ENCODE peak calls at places on chromosomes 16 and 17, in eight cellular contexts. D is upper lobe of right lung; H is AG09319; O is adrenal gland; T is transverse colon; P is epithelial cell of proximal tubule; L is choroid plexus epithelial cell; F is CD8-positive, alpha-beta T cell. A is an unnamed sample.

GRCh38 chr16:76309639-76310335 is 32.6 kb downstream of the CNTNAP4 start:
- DNase-seq in D (no peak), H (no peak), O (no peak), T (no peak), P (no peak), L (no peak), F (no peak), A (no peak)

GRCh38 chr17:40378966-40379365 is 14.4 kb upstream of the GJD3 start:
- DNase-seq in D (no peak), H (no peak), O (no peak), T (no peak), P (no peak), L (no peak), F (no peak), A (no peak)

GRCh38 chr16:85065099-85065498 is 37.5 kb downstream of the KIAA0513 start:
- DNase-seq in D (no peak), H (no peak), O (no peak), T (no peak), P (no peak), L (no peak), F (no peak), A (no peak)

GRCh38 chr17:49730078-49730786 is 22.5 kb upstream of the SLC35B1 start:
- DNase-seq in D (no peak), H (peak; percentile 88), O (peak; percentile 91), T (peak; percentile 59), P (peak; percentile 52), L (peak; percentile 94), F (no peak), A (no peak)

GRCh38 chr17:77281904-77282367 is 141.2 kb downstream of the SEC14L1 start:
- DNase-seq in D (peak; percentile 81), H (no peak), O (no peak), T (peak; percentile 72), P (no peak), L (no peak), F (no peak), A (peak; percentile 65)

GRCh38 chr17:83109793-83110645 is 30.6 kb downstream of the METRNL start:
- DNase-seq in D (peak; percentile 94), H (peak; percentile 90), O (peak; percentile 88), T (peak; percentile 87), P (peak; percentile 64), L (peak; percentile 90), F (no peak), A (no peak)

GRCh38 chr17:43823350-43824084 is 9.4 kb downstream of the MPP3 start:
- DNase-seq in D (peak; percentile 79), H (no peak), O (peak; percentile 62), T (peak; percentile 43), P (no peak), L (no peak), F (no peak), A (no peak)

GRCh38 chr17:61157246-61157887 is 242.3 kb upstream of the TBX2 start:
- DNase-seq in D (no peak), H (peak; percentile 61), O (peak; percentile 30), T (no peak), P (no peak), L (peak; percentile 75), F (no peak), A (no peak)

GRCh38 chr17:55238197-55238930 is 26.4 kb upstream of the HLF start:
- DNase-seq in D (peak; percentile 94), H (peak; percentile 64), O (peak; percentile 93), T (peak; percentile 93), P (peak; percentile 43), L (peak; percentile 94), F (peak; percentile 58), A (peak; percentile 97)

GRCh38 chr17:55237268-55237667 is 27.5 kb upstream of the HLF start:
- DNase-seq in D (no peak), H (no peak), O (no peak), T (no peak), P (no peak), L (peak; percentile 8), F (no peak), A (no peak)

GRCh38 chr17:55237826-55238196 is 26.9 kb upstream of the HLF start:
- DNase-seq in D (no peak), H (no peak), O (no peak), T (no peak), P (no peak), L (no peak), F (no peak), A (no peak)

GRCh38 chr17:55241097-55241496 is 23.7 kb upstream of the HLF start:
- DNase-seq in D (no peak), H (no peak), O (no peak), T (no peak), P (no peak), L (no peak), F (no peak), A (no peak)

DNA sequence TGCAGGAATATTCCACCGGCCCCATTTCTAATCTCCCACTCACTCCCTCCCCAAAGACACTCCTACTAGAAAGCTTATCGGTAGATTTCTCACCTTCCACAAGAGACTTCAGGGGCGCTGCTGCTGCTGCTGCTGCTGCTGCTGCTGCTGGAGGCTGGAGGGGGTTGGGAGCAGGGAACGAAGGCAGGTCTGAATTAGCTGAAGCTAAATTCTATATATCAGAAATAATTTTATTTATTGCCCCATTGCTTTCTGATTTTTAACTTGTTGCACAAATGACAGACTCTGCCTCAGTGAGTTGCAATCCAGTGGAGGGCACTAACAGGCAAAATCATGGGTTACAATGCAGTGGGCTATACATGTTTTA is 25.8 kb upstream of the HLF start:
- DNase-seq in D (no peak), H (no peak), O (no peak), T (no peak), P (peak; percentile 3), L (peak; percentile 19), F (no peak), A (no peak)
- TF ChIP-seq CTCF in D (no peak), H (no peak), O (no peak), T (no peak), P (peak; percentile 32), L (peak; percentile 20), F (no peak), A (no peak)

GRCh38 chr17:38871992-38872605 is 2.2 kb downstream of the LASP1 start:
- DNase-seq in D (no peak), H (no peak), O (no peak), T (no peak), P (no peak), L (no peak), F (no peak), A (no peak)

GRCh38 chr17:38869647-38870258 is at the start of gene LASP1:
- DNase-seq in D (peak; percentile 94), H (peak; percentile 77), O (peak; percentile 82), T (peak; percentile 93), P (no peak), L (peak; percentile 89), F (peak; percentile 79), A (peak; percentile 93)

GRCh38 chr17:38872671-38873385 is 3.0 kb downstream of the LASP1 start:
- DNase-seq in D (no peak), H (no peak), O (no peak), T (peak; percentile 28), P (no peak), L (no peak), F (no peak), A (no peak)

GRCh38 chr17:38870259-38871165 is 654 bp downstream of the LASP1 start:
- DNase-seq in D (peak; percentile 90), H (no peak), O (peak; percentile 67), T (peak; percentile 83), P (no peak), L (peak; percentile 62), F (no peak), A (peak; percentile 86)

GRCh38 chr17:38871247-38871991 is 1.6 kb downstream of the LASP1 start:
- DNase-seq in D (peak; percentile 79), H (no peak), O (peak; percentile 91), T (peak; percentile 91), P (peak; percentile 49), L (peak; percentile 72), F (no peak), A (peak; percentile 70)
- TF ChIP-seq CTCF in D (peak; percentile 7), H (no peak), O (no peak), T (no peak), P (peak; percentile 31), L (no peak), F (no peak), A (peak; percentile 29)

GRCh38 chr16:10646228-10646580 is 48.5 kb downstream of the TEKT5 start:
- DNase-seq in D (no peak), H (no peak), O (no peak), T (no peak), P (no peak), L (no peak), F (no peak), A (no peak)

GRCh38 chr16:10647264-10647720 is 47.4 kb downstream of the TEKT5 start:
- DNase-seq in D (no peak), H (no peak), O (no peak), T (no peak), P (no peak), L (no peak), F (no peak), A (no peak)

GRCh38 chr16:10644092-10644491 is 50.6 kb downstream of the TEKT5 start:
- DNase-seq in D (no peak), H (no peak), O (no peak), T (no peak), P (no peak), L (no peak), F (no peak), A (no peak)

GRCh38 chr16:10646581-10647263 is 48.0 kb downstream of the TEKT5 start:
- DNase-seq in D (peak; percentile 75), H (no peak), O (no peak), T (peak; percentile 25), P (no peak), L (no peak), F (no peak), A (no peak)

DNA sequence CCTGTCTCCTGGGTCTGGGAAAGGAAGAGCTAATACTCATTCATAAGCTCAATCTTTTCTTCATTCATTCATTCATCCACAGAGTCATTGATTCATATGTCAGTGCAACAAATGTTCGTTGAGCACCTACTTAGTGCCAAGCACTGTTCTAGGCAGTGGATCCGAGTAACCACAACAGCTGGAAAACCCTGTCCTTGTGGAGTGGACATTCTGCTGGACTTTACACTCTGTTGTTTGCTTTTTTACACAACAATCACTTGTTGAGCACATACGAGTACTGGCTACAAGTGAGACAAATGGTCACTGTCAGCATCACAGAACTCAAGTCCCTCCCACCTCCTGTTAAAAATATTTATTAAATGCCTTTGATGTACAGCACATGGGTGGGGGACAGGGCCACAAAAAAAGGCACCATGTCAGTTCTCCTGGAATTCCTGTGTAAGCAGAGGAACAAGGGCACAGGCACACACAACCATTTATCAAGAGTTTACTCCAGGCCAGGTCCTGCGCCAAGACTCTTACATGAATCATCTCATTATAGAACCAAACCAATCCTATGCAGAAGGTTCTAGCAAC is 46.9 kb downstream of the TEKT5 start:
- DNase-seq in D (no peak), H (no peak), O (no peak), T (no peak), P (no peak), L (no peak), F (no peak), A (no peak)
- TF ChIP-seq CTCF in D (no peak), H (no peak), O (no peak), T (no peak), P (no peak), L (no peak), F (no peak), A (no peak)

DNA sequence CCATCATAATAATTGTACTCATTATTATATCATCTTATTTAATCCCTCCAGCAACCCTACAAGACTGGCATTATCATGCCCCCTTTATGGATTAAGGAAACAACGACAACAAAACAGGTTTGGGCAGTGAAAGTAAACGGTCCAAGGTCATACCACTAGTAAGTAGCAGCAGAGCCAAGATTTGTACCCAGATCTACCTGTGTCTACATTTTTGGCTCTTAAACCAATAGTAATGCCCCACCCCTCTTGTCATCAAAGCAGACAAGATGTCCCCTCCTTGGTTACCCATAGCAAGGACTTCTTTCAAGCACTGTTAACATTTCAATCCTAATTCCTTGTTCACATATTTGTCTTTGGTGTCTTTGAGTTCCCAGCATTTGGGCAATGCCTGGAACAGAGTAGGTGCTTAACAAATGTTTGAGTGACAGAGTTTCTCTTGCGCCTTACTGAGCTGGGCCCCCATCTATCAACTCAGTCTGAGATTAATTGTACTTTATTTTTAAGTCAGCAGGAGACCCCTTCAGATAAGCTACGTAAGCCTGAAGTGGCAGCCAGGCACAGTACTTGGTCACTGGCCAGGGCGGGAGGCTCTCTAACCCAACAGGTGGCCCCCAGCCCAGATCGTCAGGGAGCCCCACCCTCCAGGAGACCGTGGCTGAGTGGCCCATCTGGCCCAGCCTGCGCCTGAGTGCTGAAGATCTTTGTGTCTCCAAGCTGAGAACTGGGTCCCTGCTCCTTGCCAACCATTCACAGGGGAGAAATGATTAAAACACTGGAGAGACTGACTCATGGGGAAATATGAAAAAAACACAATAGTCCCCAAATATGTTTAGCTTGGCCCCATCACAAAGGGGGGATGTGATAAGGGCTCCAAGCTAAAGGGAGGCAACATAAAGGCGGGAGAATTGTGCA is 75.8 kb downstream of the AXIN2 start:
- DNase-seq in D (peak; percentile 91), H (no peak), O (peak; percentile 21), T (no peak), P (no peak), L (no peak), F (no peak), A (no peak)
- TF ChIP-seq CTCF in D (no peak), H (no peak), O (no peak), T (no peak), P (no peak), L (no peak), F (no peak), A (no peak)